ENCODE peak calls at places on chromosome 22, in seven cellular contexts. M is glutamatergic neuron, V is heart left ventricle, A is memory B cell, F is NCI-H1417, I is right cardiac atrium, C is NCI-H2171. W is an unnamed sample.

GRCh38 chr22:19735665-19736510 is 12.5 kb downstream of the GP1BB start:
- DNase-seq in M (no peak), V (no peak), A (no peak), F (no peak), I (no peak), C (no peak), W (no peak)

GRCh38 chr22:49951001-49951677 is 9.4 kb upstream of the PIM3 start:
- DNase-seq in M (no peak), V (no peak), A (no peak), F (no peak), I (no peak), C (no peak), W (no peak)

GRCh38 chr22:22137891-22138290 is 106.7 kb upstream of the VPREB1 start:
- DNase-seq in M (no peak), V (no peak), A (no peak), F (no peak), I (no peak), C (no peak), W (no peak)

GRCh38 chr22:47154621-47155081 is 392.2 kb downstream of the TBC1D22A start:
- DNase-seq in M (no peak), V (peak; percentile 73), A (no peak), F (no peak), I (peak; percentile 62), C (no peak), W (no peak)

GRCh38 chr22:23829845-23830372 is 8.9 kb downstream of the DERL3 start:
- DNase-seq in M (no peak), V (no peak), A (no peak), F (no peak), I (no peak), C (no peak), W (no peak)

GRCh38 chr22:36409911-36410756 is 22.4 kb upstream of the MYH9 start:
- DNase-seq in M (peak; percentile 67), V (peak; percentile 83), A (peak; percentile 57), F (peak; percentile 91), I (peak; percentile 73), C (peak; percentile 99), W (peak; percentile 68)

GRCh38 chr22:43230983-43231723 is 44.2 kb upstream of the TTLL12 start:
- DNase-seq in M (peak; percentile 80), V (peak; percentile 78), A (peak; percentile 64), F (peak; percentile 69), I (peak; percentile 40), C (peak; percentile 77), W (peak; percentile 75)

GRCh38 chr22:37802310-37803194 is 5.2 kb upstream of the GCAT start:
- DNase-seq in M (peak; percentile 82), V (peak; percentile 80), A (no peak), F (peak; percentile 72), I (peak; percentile 72), C (peak; percentile 84), W (peak; percentile 63)

GRCh38 chr22:49176956-49177355 is 650.7 kb downstream of the BRD1 start:
- DNase-seq in M (no peak), V (peak; percentile 24), A (no peak), F (no peak), I (no peak), C (no peak), W (no peak)

GRCh38 chr22:42330953-42331525 is 60.6 kb upstream of the TCF20 start:
- DNase-seq in M (peak; percentile 71), V (no peak), A (peak; percentile 39), F (peak; percentile 50), I (no peak), C (peak; percentile 83), W (no peak)

GRCh38 chr22:25475554-25476022 is 88.9 kb upstream of the GRK3 start:
- DNase-seq in M (no peak), V (no peak), A (no peak), F (peak; percentile 78), I (peak; percentile 31), C (no peak), W (no peak)

GRCh38 chr22:41951898-41952474 is at the start of gene SMIM45:
- DNase-seq in M (peak; percentile 48), V (no peak), A (peak; percentile 64), F (peak; percentile 47), I (no peak), C (peak; percentile 92), W (no peak)

GRCh38 chr22:44366372-44367310 is 53.9 kb upstream of the SHISAL1 start:
- DNase-seq in M (peak; percentile 15), V (peak; percentile 43), A (no peak), F (no peak), I (no peak), C (no peak), W (no peak)

GRCh38 chr22:46031066-46031465 is 54.1 kb upstream of the WNT7B start:
- DNase-seq in M (no peak), V (no peak), A (no peak), F (no peak), I (no peak), C (no peak), W (no peak)

GRCh38 chr22:44337658-44338004 is 24.9 kb upstream of the SHISAL1 start:
- DNase-seq in M (peak; percentile 47), V (no peak), A (no peak), F (peak; percentile 71), I (peak; percentile 63), C (no peak), W (no peak)

GRCh38 chr22:38973289-38974169 is 8.6 kb upstream of the APOBEC3B start:
- DNase-seq in M (peak; percentile 69), V (no peak), A (peak; percentile 53), F (peak; percentile 9), I (no peak), C (peak; percentile 32), W (peak; percentile 67)

GRCh38 chr22:44848791-44849410 is 96.5 kb downstream of the ARHGAP8 start:
- DNase-seq in M (no peak), V (no peak), A (no peak), F (no peak), I (no peak), C (no peak), W (no peak)

GRCh38 chr22:50317674-50318073 is 9.1 kb downstream of the DENND6B start:
- DNase-seq in M (no peak), V (no peak), A (no peak), F (no peak), I (no peak), C (no peak), W (no peak)

GRCh38 chr22:49554296-49554625 is 273.4 kb downstream of the BRD1 start:
- DNase-seq in M (no peak), V (peak; percentile 49), A (no peak), F (no peak), I (no peak), C (no peak), W (no peak)

GRCh38 chr22:23237201-23237798 is 57.0 kb downstream of the BCR start:
- DNase-seq in M (peak; percentile 83), V (peak; percentile 84), A (no peak), F (peak; percentile 83), I (peak; percentile 82), C (peak; percentile 98), W (no peak)

GRCh38 chr22:46010177-46010867 is 33.4 kb upstream of the WNT7B start:
- DNase-seq in M (no peak), V (peak; percentile 34), A (no peak), F (no peak), I (no peak), C (no peak), W (no peak)

GRCh38 chr22:19106886-19107729 is 15.1 kb downstream of the DGCR2 start:
- DNase-seq in M (no peak), V (no peak), A (no peak), F (no peak), I (no peak), C (no peak), W (no peak)

GRCh38 chr22:44702479-44703219 is 645 bp downstream of the PRR5 start:
- DNase-seq in M (peak; percentile 40), V (no peak), A (no peak), F (peak; percentile 59), I (no peak), C (no peak), W (peak; percentile 37)

GRCh38 chr22:30212996-30213441 is 33.5 kb downstream of the LIF start:
- DNase-seq in M (no peak), V (no peak), A (no peak), F (no peak), I (no peak), C (no peak), W (no peak)

GRCh38 chr22:35452351-35452781 is 52.4 kb downstream of the MCM5 start:
- DNase-seq in M (no peak), V (no peak), A (no peak), F (peak; percentile 52), I (no peak), C (no peak), W (no peak)

GRCh38 chr22:32839776-32840571 is 38.5 kb downstream of the TIMP3 start:
- DNase-seq in M (no peak), V (no peak), A (no peak), F (no peak), I (no peak), C (no peak), W (peak; percentile 22)

GRCh38 chr22:42364641-42365336 is 67.4 kb downstream of the NFAM1 start:
- DNase-seq in M (peak; percentile 35), V (no peak), A (no peak), F (peak; percentile 34), I (peak; percentile 46), C (peak; percentile 74), W (no peak)

GRCh38 chr22:20249797-20250354 is 18.2 kb downstream of the RTN4R start:
- DNase-seq in M (no peak), V (no peak), A (no peak), F (no peak), I (peak; percentile 44), C (no peak), W (no peak)